ENCODE peak calls at places on chromosome 15, in six cellular contexts. R is astrocyte of the spinal cord, F is GM23338, C is pancreas, W is Caco-2, S is omental fat pad. Y is an unnamed sample.

GRCh38 chr15:55796321-55796965 is 53.5 kb upstream of the PRTG start:
- DNase-seq in F (no peak), W (no peak), R (no peak), S (no peak), C (no peak), Y (no peak)

GRCh38 chr15:63832620-63833245 is 1.0 kb downstream of the HERC1 start:
- DNase-seq in C (no peak), R (no peak), F (peak), W (no peak), S (no peak), Y (no peak)

GRCh38 chr15:51011212-51011611 is 83.5 kb downstream of the TNFAIP8L3 start:
- DNase-seq in W (no peak), C (no peak), F (no peak), S (no peak), R (no peak), Y (no peak)

GRCh38 chr15:99592135-99592845 is 26.5 kb downstream of the MEF2A start:
- DNase-seq in W (no peak), C (no peak), F (no peak), R (peak), S (no peak), Y (no peak)

GRCh38 chr15:100810831-100811230 is 68.8 kb upstream of the ALDH1A3 start:
- DNase-seq in R (no peak), F (no peak), C (no peak), W (no peak), S (no peak), Y (no peak)

GRCh38 chr15:62841269-62841628 is 201.3 kb upstream of the TPM1 start:
- DNase-seq in W (no peak), C (no peak), R (peak), S (no peak), F (no peak), Y (no peak)

GRCh38 chr15:81239190-81239589 is 42.5 kb downstream of the IL16 start:
- DNase-seq in S (no peak), F (no peak), W (no peak), C (no peak), R (no peak), Y (no peak)

GRCh38 chr15:20344601-20345400 is 196.8 kb downstream of the GOLGA6L6 start:
- DNase-seq in F (no peak), W (no peak), C (peak), R (no peak), S (peak), Y (peak)

GRCh38 chr15:35062164-35063099 is 22.7 kb downstream of the NANOGP8 start:
- DNase-seq in W (no peak), F (peak), S (no peak), R (no peak), C (no peak), Y (no peak)

GRCh38 chr15:22979699-22980188 is 424 bp downstream of the CYFIP1 start:
- DNase-seq in S (no peak), R (no peak), C (peak), W (peak), F (peak), Y (no peak)

GRCh38 chr15:80152896-80153876 is at the start of gene FAH:
- DNase-seq in F (peak), C (no peak), S (no peak), R (peak), W (peak), Y (no peak)

GRCh38 chr15:62975515-62975914 is 67.0 kb upstream of the TPM1 start:
- DNase-seq in R (no peak), W (no peak), F (no peak), S (no peak), C (no peak), Y (no peak)

GRCh38 chr15:98567951-98568350 is 80.4 kb upstream of the IGF1R start:
- DNase-seq in F (no peak), R (no peak), W (no peak), C (no peak), S (no peak), Y (no peak)

GRCh38 chr15:90201150-90201943 is at the start of gene SEMA4B:
- DNase-seq in C (peak), S (no peak), F (peak), W (peak), R (peak), Y (no peak)

GRCh38 chr15:40746916-40747418 is 8.1 kb downstream of the RMDN3 start:
- DNase-seq in R (no peak), F (peak), S (no peak), C (no peak), W (no peak), Y (no peak)
- TF ChIP-seq CTCF in R (no peak), F (no peak), S (no peak), C (no peak), W (no peak), Y (no peak)

GRCh38 chr15:92079647-92080255 is 226.2 kb downstream of the SLCO3A1 start:
- DNase-seq in W (no peak), F (no peak), R (no peak), C (no peak), S (no peak), Y (no peak)
- TF ChIP-seq CTCF in W (no peak), F (no peak), R (no peak), C (no peak), S (no peak), Y (no peak)

GRCh38 chr15:79067434-79067833 is 23.1 kb downstream of the RASGRF1 start:
- DNase-seq in F (no peak), C (no peak), S (no peak), R (no peak), W (peak), Y (no peak)

GRCh38 chr15:79064496-79064895 is 26.1 kb downstream of the RASGRF1 start:
- DNase-seq in C (no peak), S (no peak), R (no peak), F (no peak), W (no peak), Y (no peak)

GRCh38 chr15:79066391-79067090 is 24.0 kb downstream of the RASGRF1 start:
- DNase-seq in R (no peak), C (no peak), S (no peak), F (no peak), W (no peak), Y (no peak)

GRCh38 chr15:79065361-79065743 is 25.2 kb downstream of the RASGRF1 start:
- DNase-seq in C (no peak), F (no peak), S (no peak), R (no peak), W (no peak), Y (no peak)

DNA sequence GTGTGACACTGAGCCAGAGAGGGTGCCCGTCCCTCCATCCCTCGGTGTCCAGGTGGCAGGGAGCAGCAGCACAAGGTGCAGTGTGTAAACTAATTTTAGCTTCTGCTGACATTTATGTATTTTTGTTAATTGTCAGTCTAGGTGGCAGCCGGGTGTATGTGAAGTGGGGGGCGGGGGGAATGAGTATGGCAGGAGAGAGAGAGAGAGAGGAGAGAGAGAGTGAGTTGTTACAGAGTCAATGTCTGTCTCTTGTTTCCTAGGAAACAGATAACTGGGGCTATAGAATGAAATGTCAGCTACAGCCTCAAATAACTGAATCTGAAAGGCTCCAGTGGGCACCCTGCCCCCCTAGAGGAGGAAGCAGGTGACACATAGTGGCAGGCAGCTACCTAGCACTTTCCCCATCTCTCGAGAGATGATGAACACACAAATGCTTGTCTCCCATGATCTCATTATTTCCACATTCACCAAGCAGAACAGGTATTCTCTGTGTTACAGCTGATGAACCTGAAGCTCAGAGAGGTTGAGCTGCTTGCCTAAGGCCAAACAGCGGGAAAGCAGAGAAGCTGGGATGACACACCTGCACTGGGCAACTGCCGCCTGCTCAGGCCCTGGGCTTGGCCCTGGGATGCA is 24.7 kb downstream of the RASGRF1 start:
- DNase-seq in W (no peak), R (no peak), F (peak), C (no peak), S (no peak), Y (no peak)
- TF ChIP-seq CTCF in W (no peak), R (no peak), F (no peak), C (no peak), S (no peak), Y (no peak)

DNA sequence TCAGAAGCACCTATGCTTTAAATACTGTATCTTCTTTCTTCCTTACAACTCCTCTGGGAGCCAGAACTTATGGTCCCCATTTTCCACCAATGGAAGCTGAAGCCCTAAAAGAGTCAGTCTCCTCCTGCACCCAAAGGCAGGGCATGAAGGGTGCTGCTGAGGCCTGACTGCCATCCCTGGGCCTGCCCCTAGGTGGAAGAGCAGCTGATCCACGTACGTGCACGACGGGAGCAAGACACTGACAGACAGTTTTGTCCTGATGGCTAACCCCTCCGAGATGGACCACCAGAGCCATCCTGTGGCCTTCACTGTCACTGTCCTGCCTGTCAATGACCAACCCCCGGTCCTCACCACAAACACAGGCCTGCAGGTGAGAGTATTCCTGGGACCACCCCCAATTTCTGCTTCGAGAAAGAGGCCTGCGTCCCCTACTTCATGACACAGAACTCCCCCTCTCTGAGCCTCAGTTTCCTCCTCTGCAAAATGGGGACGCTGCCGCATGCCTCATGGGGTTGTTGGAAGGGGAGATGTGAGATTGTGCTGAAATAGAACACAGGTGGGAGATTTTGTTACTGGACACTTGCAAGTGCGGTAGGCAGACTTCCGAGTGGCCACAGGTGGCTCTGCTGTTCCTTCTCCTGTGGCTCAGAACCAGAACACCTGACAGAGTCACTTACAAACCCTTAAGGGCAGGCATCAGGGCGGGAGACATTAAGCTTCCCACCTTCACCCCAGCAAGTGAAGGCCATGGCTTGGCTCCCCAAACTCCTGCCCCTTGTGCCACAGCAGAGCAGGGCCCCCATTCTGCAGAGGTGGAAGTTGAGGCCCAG is 175.4 kb downstream of the TBC1D2B start:
- DNase-seq in R (no peak), C (no peak), S (no peak), F (peak), W (peak), Y (no peak)
- TF ChIP-seq CTCF in R (peak), C (no peak), S (no peak), F (no peak), W (peak), Y (no peak)

GRCh38 chr15:70150405-70150747 is 52.7 kb upstream of the TLE3 start:
- DNase-seq in C (no peak), S (no peak), F (no peak), R (no peak), W (no peak), Y (no peak)

GRCh38 chr15:70151008-70151407 is 53.3 kb upstream of the TLE3 start:
- DNase-seq in R (no peak), F (no peak), C (no peak), S (no peak), W (no peak), Y (no peak)

GRCh38 chr15:70147778-70148177 is 50.1 kb upstream of the TLE3 start:
- DNase-seq in F (no peak), R (no peak), W (no peak), C (no peak), S (no peak), Y (no peak)

GRCh38 chr15:70151441-70151840 is 53.7 kb upstream of the TLE3 start:
- DNase-seq in F (no peak), R (no peak), C (no peak), W (no peak), S (no peak), Y (no peak)

GRCh38 chr15:70149667-70150404 is 52.1 kb upstream of the TLE3 start:
- DNase-seq in R (peak), F (no peak), S (no peak), C (no peak), W (no peak), Y (no peak)
- TF ChIP-seq CTCF in R (no peak), F (no peak), S (no peak), C (no peak), W (no peak), Y (no peak)

DNA sequence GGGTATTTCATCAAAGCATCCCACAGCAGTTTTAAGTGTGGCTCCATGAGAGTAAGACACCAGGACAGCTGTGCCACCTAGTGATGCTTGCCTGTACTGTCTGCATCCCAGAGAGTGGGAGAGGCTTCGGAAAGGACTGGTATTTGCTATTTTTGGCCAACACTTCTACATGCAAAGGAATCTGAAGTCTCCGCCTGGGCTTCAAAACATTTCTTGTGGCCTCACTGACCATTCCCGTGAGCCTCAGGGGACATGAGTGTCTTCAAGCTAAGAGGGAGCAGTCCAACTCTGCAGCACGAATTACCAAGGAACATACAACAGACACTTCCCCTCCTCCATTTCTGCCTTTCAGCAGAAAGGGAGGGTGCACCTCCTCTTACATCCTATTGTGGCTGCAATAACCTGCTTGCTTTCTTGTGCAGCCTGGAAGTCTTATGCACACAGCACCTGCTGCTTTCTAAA is 177.5 kb downstream of the RORA start:
- DNase-seq in F (peak), C (no peak), R (peak), W (peak), S (no peak), Y (peak)
- TF ChIP-seq CTCF in F (peak), C (no peak), R (peak), W (peak), S (no peak), Y (peak)

GRCh38 chr15:75713338-75713895 is 769 bp upstream of the CSPG4 start:
- DNase-seq in C (no peak), S (no peak), F (peak), R (peak), W (no peak), Y (no peak)
- TF ChIP-seq CTCF in C (no peak), S (no peak), F (no peak), R (no peak), W (no peak), Y (no peak)

Y was measured in breast epithelium.